ENCODE peak calls at places on chromosomes 5 and 9, in eight cellular contexts. L is pancreas, E is endodermal cell, S is SK-N-SH, Q is transverse colon, C is astrocyte, H is AG09319, T is AG09309. Y is an unnamed sample.
A peak's percentile ranks its signal among the peaks of the same experiment; 100 is the strongest.

GRCh38 chr9:126329476-126330275 is 3.0 kb downstream of the MVB12B start:
- DNase-seq in T (no peak), C (no peak), S (no peak), H (no peak), L (no peak), E (no peak), Q (peak; percentile 27), Y (no peak)

GRCh38 chr9:73532985-73533384 is 381.3 kb downstream of the ANXA1 start:
- DNase-seq in E (no peak), C (no peak), S (no peak), H (no peak), L (no peak), T (no peak), Q (no peak), Y (no peak)

GRCh38 chr5:76579166-76579765 is 43.9 kb downstream of the F2RL2 start:
- DNase-seq in L (no peak), H (no peak), Q (no peak), T (no peak), E (no peak), S (no peak), C (peak; percentile 27), Y (no peak)

GRCh38 chr5:60577116-60577515 is 122.8 kb downstream of the DEPDC1B start:
- DNase-seq in S (no peak), T (no peak), E (no peak), H (no peak), C (peak; percentile 75), L (no peak), Q (no peak), Y (no peak)

GRCh38 chr9:136792321-136793062 is 1.3 kb downstream of the TMEM141 start:
- DNase-seq in S (no peak), H (no peak), T (no peak), C (no peak), L (no peak), Q (no peak), E (peak; percentile 48), Y (no peak)

GRCh38 chr5:87151547-87151946 is 116.1 kb upstream of the RASA1 start:
- DNase-seq in S (no peak), H (peak; percentile 32), T (peak; percentile 44), E (no peak), L (no peak), C (peak; percentile 99), Q (no peak), Y (peak; percentile 62)

GRCh38 chr5:72268753-72269410 is 51.2 kb downstream of the MRPS27 start:
- DNase-seq in S (peak; percentile 36), C (no peak), Q (peak; percentile 30), T (no peak), L (peak; percentile 39), H (no peak), E (peak; percentile 80), Y (no peak)

GRCh38 chr9:76475691-76476090 is 16.7 kb downstream of the GCNT1 start:
- DNase-seq in T (no peak), L (no peak), H (no peak), C (no peak), E (no peak), Q (no peak), S (no peak), Y (no peak)

GRCh38 chr9:129270205-129270604 is 92.1 kb upstream of the IER5L start:
- DNase-seq in T (no peak), E (no peak), C (no peak), L (no peak), S (no peak), H (no peak), Q (peak; percentile 54), Y (no peak)

GRCh38 chr5:108102463-108102862 is 279.4 kb downstream of the FBXL17 start:
- DNase-seq in C (peak; percentile 5), E (no peak), S (no peak), Q (no peak), T (no peak), H (no peak), L (no peak), Y (no peak)

GRCh38 chr5:65382582-65382981 is 99.1 kb downstream of the ADAMTS6 start:
- DNase-seq in S (no peak), C (no peak), H (no peak), T (no peak), Q (no peak), L (no peak), E (no peak), Y (no peak)

GRCh38 chr9:108033976-108034964 is 544.7 kb upstream of the KLF4 start:
- DNase-seq in L (no peak), S (no peak), Q (no peak), E (no peak), C (peak; percentile 90), T (peak; percentile 41), H (peak; percentile 66), Y (no peak)

GRCh38 chr5:133370904-133371303 is 241.4 kb downstream of the FSTL4 start:
- DNase-seq in Q (no peak), C (no peak), E (no peak), T (no peak), S (no peak), H (no peak), L (no peak), Y (no peak)

GRCh38 chr9:117644133-117644532 is 60.1 kb upstream of the TLR4 start:
- DNase-seq in Q (no peak), H (no peak), E (no peak), S (no peak), L (no peak), T (no peak), C (no peak), Y (no peak)

GRCh38 chr9:135471751-135472640 is 7.6 kb upstream of the PPP1R26 start:
- DNase-seq in Q (no peak), H (no peak), T (no peak), S (no peak), E (no peak), C (no peak), L (no peak), Y (no peak)

GRCh38 chr9:126126807-126127206 is 199.8 kb upstream of the MVB12B start:
- DNase-seq in H (no peak), S (peak; percentile 1), E (peak; percentile 24), T (no peak), Q (no peak), L (no peak), C (no peak), Y (no peak)

GRCh38 chr5:135977375-135977928 is 22.7 kb upstream of the LECT2 start:
- DNase-seq in T (peak; percentile 88), H (no peak), E (peak; percentile 97), S (no peak), C (peak; percentile 61), L (peak; percentile 50), Q (peak; percentile 78), Y (peak; percentile 59)

GRCh38 chr9:86946712-86947145 is 577 bp downstream of the GAS1 start:
- DNase-seq in Q (peak; percentile 33), S (peak; percentile 72), H (no peak), T (no peak), L (peak; percentile 67), C (peak; percentile 47), E (peak; percentile 78), Y (no peak)

GRCh38 chr5:180313677-180314076 is 21.8 kb upstream of the MAPK9 start:
- DNase-seq in C (no peak), E (no peak), H (no peak), S (peak; percentile 91), Q (no peak), T (no peak), L (peak; percentile 90), Y (no peak)

GRCh38 chr9:16131269-16131668 is 578.4 kb downstream of the CCDC171 start:
- DNase-seq in C (no peak), H (no peak), E (peak; percentile 67), Q (no peak), L (no peak), T (no peak), S (no peak), Y (peak; percentile 16)

GRCh38 chr5:58240286-58240685 is 219.6 kb downstream of the PLK2 start:
- DNase-seq in E (no peak), L (no peak), Q (no peak), S (no peak), H (no peak), T (no peak), C (peak; percentile 64), Y (no peak)
- TF ChIP-seq CTCF in E (no peak), L (no peak), Q (no peak), S (no peak), H (no peak), T (no peak), C (no peak), Y (no peak)

DNA sequence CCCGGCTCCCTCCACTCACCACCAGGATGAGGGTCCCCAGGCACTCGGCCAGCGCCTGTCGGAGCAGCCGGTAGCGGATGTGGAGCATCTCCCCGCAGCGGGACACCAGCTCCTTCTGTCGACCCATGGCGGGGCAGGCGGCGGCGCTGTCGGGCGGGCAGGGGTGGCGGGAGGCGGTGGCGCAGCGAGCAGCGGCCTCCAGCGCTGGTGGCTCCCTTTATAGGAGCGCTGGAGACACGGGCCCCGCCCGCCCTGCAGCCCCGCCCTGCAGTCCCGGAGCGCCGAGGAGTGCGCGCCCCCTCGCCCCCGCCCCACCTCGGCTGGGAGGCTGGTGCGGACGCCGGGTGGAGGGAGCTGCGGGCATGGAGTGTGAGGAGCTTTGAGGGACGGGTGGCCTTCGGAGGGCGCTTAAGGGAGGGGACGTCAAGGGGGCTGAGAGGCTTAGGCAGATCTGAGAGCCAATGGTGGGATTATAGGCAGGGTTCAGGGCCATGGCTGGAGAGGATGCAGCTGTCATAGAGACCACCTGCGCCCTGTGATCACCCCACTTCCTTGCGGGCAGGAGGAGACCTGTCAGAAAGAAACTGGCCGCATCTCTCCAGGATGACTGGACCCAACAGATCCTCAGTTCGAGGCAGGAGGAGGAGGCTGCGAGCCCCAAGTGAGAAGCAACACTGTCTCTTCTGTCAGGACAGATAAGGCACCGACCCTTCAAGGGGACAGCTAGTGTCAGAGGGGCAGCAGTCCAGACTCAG is at the start of gene AQP3:
- DNase-seq in L (peak; percentile 68), Q (peak; percentile 81), H (no peak), E (peak; percentile 93), C (no peak), S (peak; percentile 88), T (no peak), Y (no peak)
- TF ChIP-seq CTCF in L (no peak), Q (peak; percentile 28), H (no peak), E (peak; percentile 58), C (no peak), S (peak; percentile 15), T (peak; percentile 11), Y (peak; percentile 25)

DNA sequence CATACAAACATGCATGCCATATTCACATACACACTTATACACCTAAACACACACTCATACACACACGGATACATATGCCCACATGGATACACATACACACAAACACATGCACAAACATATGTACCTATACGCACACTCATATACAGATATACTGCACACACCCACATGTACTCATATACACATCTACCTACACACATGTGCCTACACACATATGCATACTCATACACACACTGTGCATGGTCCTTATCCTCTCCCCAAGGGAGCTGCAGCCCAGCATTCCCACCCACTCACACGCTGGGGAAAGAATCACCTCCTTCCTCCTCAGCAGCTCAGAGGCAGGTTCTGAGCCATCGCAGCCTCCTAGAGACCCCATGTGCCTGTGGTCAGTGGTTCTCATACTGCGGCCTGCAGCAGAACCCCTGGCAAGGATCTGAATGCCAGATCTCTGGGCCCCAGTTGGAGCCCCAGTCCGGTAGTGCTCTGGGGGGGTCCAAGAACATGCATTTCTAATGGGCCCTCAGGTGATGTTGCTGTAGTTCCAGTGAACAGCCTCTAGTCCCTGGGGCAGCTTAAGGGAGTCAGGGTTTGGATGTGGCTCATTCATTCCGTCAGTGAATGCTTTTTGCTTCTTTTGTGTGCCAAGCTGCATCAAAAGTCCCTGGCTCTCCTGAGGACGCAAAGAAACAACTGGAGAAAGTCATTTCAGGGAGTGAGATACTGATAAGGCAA is 39.0 kb downstream of the SEMA4D start:
- DNase-seq in L (no peak), E (no peak), S (no peak), C (no peak), T (no peak), Q (no peak), H (no peak), Y (no peak)
- TF ChIP-seq CTCF in L (no peak), E (peak; percentile 51), S (no peak), C (no peak), T (no peak), Q (no peak), H (no peak), Y (no peak)

GRCh38 chr9:71624728-71625127 is 143.6 kb downstream of the CEMIP2 start:
- DNase-seq in C (no peak), Q (no peak), L (no peak), E (no peak), T (no peak), H (no peak), S (no peak), Y (no peak)
- TF ChIP-seq CTCF in C (no peak), Q (no peak), L (no peak), E (peak; percentile 60), T (no peak), H (no peak), S (no peak), Y (no peak)